ENCODE peak calls at places on chromosomes 11 and 22, in nine cellular contexts. U is CD4-positive, alpha-beta T cell; V is GM20000; C is AG04449; M is adrenal gland; R is GM06990; G is AG10803; Q is fibroblast of pulmonary artery; E is left ventricle myocardium inferior. I is an unnamed sample.

GRCh38 chr11:843818-844692 is 1.4 kb downstream of the TSPAN4 start:
- DNase-seq in Q (peak; percentile 98), C (peak; percentile 84), G (peak; percentile 98), V (no peak), U (no peak), E (peak; percentile 92), M (peak; percentile 90), R (no peak), I (no peak)

GRCh38 chr11:2310786-2311455 is 9.1 kb downstream of the TSPAN32 start:
- DNase-seq in C (no peak), R (no peak), U (no peak), E (no peak), V (no peak), Q (no peak), G (no peak), M (no peak), I (no peak)

GRCh38 chr11:70016666-70017347 is 61.3 kb upstream of the ANO1 start:
- DNase-seq in C (no peak), G (peak; percentile 62), E (no peak), U (no peak), Q (peak; percentile 30), M (no peak), R (no peak), V (no peak), I (no peak)

GRCh38 chr11:108713076-108713790 is 48.4 kb downstream of the DDX10 start:
- DNase-seq in M (no peak), C (no peak), R (no peak), V (peak; percentile 21), E (no peak), U (no peak), G (no peak), Q (peak; percentile 61), I (no peak)

GRCh38 chr11:76837696-76838421 is 22.9 kb upstream of the ACER3 start:
- DNase-seq in C (no peak), E (peak; percentile 15), M (no peak), Q (no peak), U (no peak), R (no peak), G (no peak), V (no peak), I (no peak)

GRCh38 chr22:23404689-23405365 is 175.3 kb downstream of the IGLL1 start:
- DNase-seq in V (no peak), M (no peak), Q (peak; percentile 44), U (no peak), C (no peak), E (no peak), G (peak; percentile 15), R (no peak), I (no peak)

GRCh38 chr22:22802346-22802970 is 85.2 kb upstream of the IGLL5 start:
- DNase-seq in M (no peak), U (no peak), E (no peak), V (peak; percentile 44), C (no peak), Q (no peak), G (no peak), R (no peak), I (no peak)

GRCh38 chr11:1301220-1302000 is 8.0 kb downstream of the TOLLIP start:
- DNase-seq in U (no peak), E (no peak), C (no peak), G (no peak), Q (no peak), M (no peak), R (no peak), V (no peak), I (no peak)

GRCh38 chr11:111429066-111429506 is 50.0 kb upstream of the POU2AF1 start:
- DNase-seq in G (peak; percentile 65), C (no peak), M (peak; percentile 76), E (peak; percentile 26), U (peak; percentile 32), V (peak; percentile 64), Q (peak; percentile 70), R (no peak), I (no peak)

GRCh38 chr11:124745270-124745834 is 5.6 kb downstream of the NRGN start:
- DNase-seq in V (peak; percentile 12), E (no peak), G (no peak), C (no peak), Q (no peak), M (no peak), U (no peak), R (no peak), I (no peak)

GRCh38 chr11:79371724-79372123 is 69.1 kb downstream of the TENM4 start:
- DNase-seq in R (no peak), V (no peak), E (no peak), U (no peak), M (no peak), G (no peak), C (no peak), Q (no peak), I (no peak)

GRCh38 chr11:46200537-46201281 is 76.8 kb upstream of the CREB3L1 start:
- DNase-seq in C (no peak), Q (no peak), V (no peak), M (peak; percentile 34), G (peak; percentile 15), R (no peak), U (no peak), E (no peak), I (no peak)

GRCh38 chr11:102115557-102115956 is 5.3 kb downstream of the YAP1 start:
- DNase-seq in M (no peak), G (peak; percentile 34), V (no peak), U (no peak), R (no peak), C (no peak), E (no peak), Q (peak; percentile 53), I (peak; percentile 92)

GRCh38 chr11:61890536-61891330 is 612 bp downstream of the FADS3 start:
- DNase-seq in Q (peak; percentile 66), V (peak; percentile 61), M (peak; percentile 90), C (peak; percentile 26), R (no peak), G (peak; percentile 81), E (peak; percentile 50), U (peak; percentile 24), I (no peak)

GRCh38 chr22:29517215-29517908 is 36.2 kb downstream of the THOC5 start:
- DNase-seq in V (no peak), E (peak; percentile 26), R (no peak), C (no peak), Q (no peak), U (no peak), G (no peak), M (peak; percentile 32), I (no peak)

GRCh38 chr11:88603499-88603898 is 266.0 kb upstream of the CTSC start:
- DNase-seq in U (no peak), M (no peak), G (peak; percentile 70), C (no peak), V (no peak), E (no peak), R (no peak), Q (peak; percentile 83), I (no peak)

DNA sequence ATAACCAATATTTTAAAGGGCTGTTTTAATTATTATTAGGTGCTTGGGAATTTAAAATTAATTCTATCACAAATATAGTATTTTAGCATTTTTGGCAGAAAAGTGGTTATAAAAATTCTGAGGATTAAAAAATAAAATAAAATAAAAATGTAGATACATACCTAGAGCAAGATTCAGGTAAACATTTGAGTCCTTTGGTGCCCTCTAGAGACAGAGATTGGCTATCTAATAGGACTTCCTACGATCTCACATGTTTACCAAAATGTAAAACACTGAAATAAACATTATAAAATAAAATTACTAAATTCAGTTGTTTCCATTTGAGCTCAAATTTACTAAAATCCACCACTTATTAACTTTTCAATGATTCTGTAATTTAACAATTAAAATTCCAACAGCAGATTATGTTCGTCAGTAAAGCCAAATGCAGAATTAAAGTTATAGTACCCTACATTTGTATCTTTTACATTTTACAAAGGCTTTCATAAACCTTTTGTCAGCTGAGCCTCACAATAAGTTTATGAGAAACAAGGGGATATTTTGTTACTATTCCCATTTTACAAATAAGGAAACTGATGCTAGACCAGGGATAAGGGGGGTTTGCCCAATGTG is 27.7 kb downstream of the SLC36A4 start:
- DNase-seq in V (peak; percentile 8), R (no peak), M (no peak), G (peak; percentile 12), E (no peak), Q (peak; percentile 55), U (no peak), C (peak; percentile 3), I (no peak)
- TF ChIP-seq CTCF in V (no peak), R (peak; percentile 55), M (no peak), G (peak; percentile 48), E (peak; percentile 46), Q (peak; percentile 47), U (peak; percentile 39), C (peak; percentile 40), I (peak; percentile 65)

GRCh38 chr11:57001674-57002401 is 13.1 kb downstream of the OR5AK2 start:
- DNase-seq in M (no peak), G (no peak), U (no peak), E (no peak), R (no peak), Q (peak; percentile 42), C (no peak), V (no peak), I (no peak)
- TF ChIP-seq CTCF in M (no peak), G (peak; percentile 46), U (no peak), E (no peak), R (peak; percentile 36), Q (peak; percentile 43), C (peak; percentile 20), V (no peak), I (peak; percentile 32)

DNA sequence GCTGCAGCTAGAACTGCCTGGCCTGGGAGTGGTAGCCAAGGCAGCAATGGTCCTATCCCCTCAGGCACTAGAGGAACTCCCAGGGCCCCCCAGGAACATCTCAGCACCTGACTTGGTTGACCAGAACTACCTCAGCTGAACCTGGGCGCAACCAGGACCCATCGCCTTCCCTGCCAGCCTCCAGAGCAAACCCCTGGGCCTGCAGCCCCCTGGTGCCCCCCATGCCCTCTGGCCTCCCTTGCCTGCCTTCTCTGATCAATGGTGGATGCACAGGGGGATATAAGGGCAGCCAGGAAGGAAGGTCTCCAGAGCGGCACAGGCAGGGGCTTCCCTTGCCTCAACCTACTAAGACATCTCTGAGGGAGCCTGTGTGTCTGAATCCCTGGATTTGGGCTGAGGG is 13.5 kb downstream of the MS4A10 start:
- DNase-seq in R (no peak), V (no peak), E (no peak), C (no peak), G (no peak), M (no peak), U (no peak), Q (no peak), I (no peak)
- TF ChIP-seq CTCF in R (no peak), V (no peak), E (no peak), C (no peak), G (no peak), M (no peak), U (no peak), Q (no peak), I (no peak)

GRCh38 chr11:74299000-74299399 is 12.4 kb downstream of the P4HA3 start:
- DNase-seq in Q (no peak), U (no peak), V (no peak), G (peak; percentile 77), R (no peak), M (no peak), E (no peak), C (no peak), I (no peak)

DNA sequence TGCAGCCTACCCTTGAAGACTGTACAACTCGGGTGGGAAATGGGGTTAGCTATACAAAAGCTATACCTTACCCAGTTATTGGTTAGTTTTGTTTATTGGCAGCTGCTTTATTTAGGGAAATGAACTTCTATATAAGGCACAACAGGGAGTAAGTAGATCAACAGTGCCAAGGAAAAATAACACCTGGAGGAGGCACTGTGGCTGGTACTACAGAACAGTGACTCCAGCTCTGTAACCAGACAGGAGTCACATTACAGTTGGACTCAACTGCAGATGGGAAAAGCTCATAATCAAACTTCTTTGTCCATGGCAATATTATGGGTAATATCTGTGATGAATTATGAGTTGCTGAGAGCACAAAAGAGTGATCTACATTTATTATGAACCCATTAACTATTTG is 14.0 kb downstream of the P4HA3 start:
- DNase-seq in Q (no peak), V (no peak), G (no peak), M (no peak), C (no peak), R (no peak), E (no peak), U (no peak), I (no peak)
- TF ChIP-seq CTCF in Q (no peak), V (no peak), G (no peak), M (no peak), C (no peak), R (no peak), E (no peak), U (no peak), I (no peak)

I was measured in epithelial cell of proximal tubule.